ENCODE peak calls at places on chromosomes 4 and X, in nine cellular contexts. W, C, J, T, U, Y, H, Z and Q are unnamed samples.

GRCh38 chr4:76035146-76035545 is 724 bp downstream of the CXCL11 start:
- DNase-seq in H (no peak), W (no peak), C (no peak), Y (no peak), Z (no peak), U (no peak), J (no peak), T (no peak), Q (no peak)

GRCh38 chrX:39499996-39500395 is 597.8 kb downstream of the BCOR start:
- DNase-seq in Y (peak), U (no peak), J (no peak), H (no peak), T (no peak), Z (no peak), C (no peak), W (peak), Q (no peak)

GRCh38 chr4:7295917-7296660 is 103.8 kb downstream of the SORCS2 start:
- DNase-seq in C (peak), T (peak), U (peak), H (no peak), Y (peak), Z (peak), J (no peak), W (no peak), Q (peak)

GRCh38 chr4:7655549-7656243 is 221.0 kb upstream of the PSAPL1 start:
- DNase-seq in T (peak), C (no peak), U (peak), H (no peak), W (no peak), Y (no peak), Z (no peak), J (no peak), Q (no peak)

GRCh38 chr4:79682161-79682560 is 274.1 kb upstream of the GK2 start:
- DNase-seq in T (no peak), J (no peak), Y (no peak), Z (no peak), H (no peak), C (no peak), U (no peak), W (peak), Q (no peak)

GRCh38 chr4:81030617-81031388 is at the start of gene BMP3:
- DNase-seq in J (no peak), T (no peak), W (no peak), Z (no peak), C (no peak), U (peak), Y (peak), H (peak), Q (peak)

GRCh38 chrX:70454441-70455365 is 10.1 kb downstream of the DLG3 start:
- DNase-seq in Z (peak), T (peak), H (peak), W (peak), J (no peak), U (peak), Y (peak), C (peak), Q (peak)

GRCh38 chr4:6938237-6938636 is 28.6 kb downstream of the TBC1D14 start:
- DNase-seq in W (no peak), C (peak), J (no peak), Y (peak), H (no peak), T (no peak), Z (peak), U (no peak), Q (peak)

GRCh38 chr4:149426461-149426860 is 389.2 kb downstream of the IQCM start:
- DNase-seq in C (no peak), W (peak), U (no peak), J (no peak), H (no peak), Y (peak), T (no peak), Z (no peak), Q (no peak)

GRCh38 chr4:44713125-44713524 is 13.2 kb downstream of the GNPDA2 start:
- DNase-seq in T (peak), H (no peak), U (no peak), J (no peak), C (no peak), W (no peak), Y (no peak), Z (no peak), Q (no peak)

GRCh38 chr4:40475609-40476008 is 140.5 kb downstream of the CHRNA9 start:
- DNase-seq in C (no peak), U (no peak), J (no peak), Y (no peak), Z (no peak), H (no peak), T (no peak), W (no peak), Q (no peak)

GRCh38 chr4:106287353-106287969 is 28.5 kb downstream of the TBCK start:
- DNase-seq in T (no peak), W (peak), Y (peak), U (no peak), H (no peak), C (no peak), J (peak), Z (no peak), Q (peak)

GRCh38 chrX:12894074-12894691 is 12.2 kb upstream of the TLR8 start:
- DNase-seq in H (no peak), C (peak), Z (peak), J (peak), W (no peak), T (peak), Y (peak), U (peak), Q (peak)

GRCh38 chrX:115233497-115234219 is at the start of gene LRCH2:
- DNase-seq in H (peak), J (peak), Z (peak), T (no peak), U (peak), W (no peak), C (peak), Y (peak), Q (peak)

GRCh38 chr4:70734168-70734954 is 12.6 kb downstream of the RUFY3 start:
- DNase-seq in Y (peak), Z (no peak), T (no peak), U (no peak), J (no peak), H (no peak), W (peak), C (no peak), Q (no peak)

GRCh38 chr4:7007944-7008343 is 35.2 kb upstream of the TADA2B start:
- DNase-seq in Z (no peak), C (no peak), Y (no peak), T (no peak), H (no peak), U (no peak), J (no peak), W (no peak), Q (no peak)

GRCh38 chr4:8639021-8639420 is 46.5 kb downstream of the CPZ start:
- DNase-seq in C (peak), Z (no peak), W (no peak), Y (no peak), T (no peak), U (peak), H (peak), J (no peak), Q (no peak)

GRCh38 chrX:119381349-119381944 is 17.7 kb upstream of the SLC25A43 start:
- DNase-seq in T (no peak), H (no peak), W (peak), Z (no peak), U (no peak), J (no peak), C (no peak), Y (no peak), Q (no peak)

GRCh38 chr4:98951710-98952109 is 22.8 kb upstream of the EIF4E start:
- DNase-seq in H (no peak), J (no peak), Z (no peak), Y (no peak), U (no peak), T (no peak), C (no peak), W (peak), Q (no peak)

GRCh38 chr4:24495388-24495787 is 89.0 kb downstream of the DHX15 start:
- DNase-seq in Y (no peak), H (no peak), J (no peak), W (no peak), C (no peak), Z (no peak), T (no peak), U (no peak), Q (no peak)

GRCh38 chrX:46571423-46572294 is 1.9 kb upstream of the CHST7 start:
- DNase-seq in U (no peak), Y (no peak), Z (no peak), W (no peak), J (no peak), T (no peak), C (no peak), H (no peak), Q (no peak)

GRCh38 chrX:26783512-26784225 is 567.7 kb downstream of the MAGEB5 start:
- DNase-seq in H (no peak), W (peak), J (no peak), C (no peak), Y (peak), T (no peak), Z (no peak), U (no peak), Q (no peak)

GRCh38 chrX:26778320-26778888 is 562.4 kb downstream of the MAGEB5 start:
- DNase-seq in H (no peak), W (no peak), T (peak), Y (no peak), J (no peak), U (no peak), C (no peak), Z (no peak), Q (no peak)
- TF ChIP-seq CTCF in H (peak), W (no peak), T (no peak), Y (no peak), J (no peak), U (no peak), C (no peak), Z (no peak), Q (peak)

GRCh38 chrX:69107231-69107739 is 58.0 kb downstream of the PJA1 start:
- DNase-seq in J (no peak), Z (peak), C (peak), W (no peak), Y (no peak), T (peak), U (peak), H (no peak), Q (no peak)
- TF ChIP-seq CTCF in J (no peak), Z (no peak), C (no peak), W (no peak), Y (no peak), T (no peak), U (no peak), H (no peak), Q (no peak)

GRCh38 chr4:119034276-119035008 is 101.2 kb upstream of the MYOZ2 start:
- DNase-seq in C (no peak), T (no peak), W (no peak), Z (no peak), U (no peak), J (no peak), Y (peak), H (no peak), Q (peak)
- TF ChIP-seq CTCF in C (no peak), T (no peak), W (no peak), Z (no peak), U (no peak), J (no peak), Y (peak), H (no peak), Q (no peak)

DNA sequence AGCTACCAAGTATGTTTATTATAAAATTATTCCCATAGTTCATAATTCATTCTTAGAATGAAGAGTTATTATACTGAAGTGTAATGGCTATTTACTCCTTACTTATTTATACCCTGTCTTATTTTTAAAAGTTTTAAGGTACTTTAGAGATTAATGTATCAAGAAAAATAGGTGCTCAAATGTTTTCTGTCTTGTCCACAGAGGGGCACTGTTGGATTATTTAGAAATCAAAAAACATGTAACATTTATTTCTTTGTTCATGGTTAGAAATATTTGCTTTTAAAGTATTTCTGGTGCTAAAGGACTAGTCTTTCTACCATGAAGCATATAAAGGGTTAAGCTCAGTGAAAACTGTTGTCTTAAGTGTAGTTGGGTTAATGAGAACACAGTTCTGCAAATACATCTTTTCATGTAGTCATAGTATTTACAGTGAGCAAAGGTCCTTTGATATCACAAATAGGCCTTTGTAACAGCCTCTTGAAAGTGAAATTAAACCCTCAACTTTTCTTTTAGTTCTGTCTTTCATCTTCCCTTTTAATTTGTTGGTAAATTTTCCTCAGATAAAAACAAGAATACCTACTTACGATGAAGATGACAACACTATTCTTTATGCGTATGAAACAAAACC is 7.7 kb downstream of the SCML1 start:
- DNase-seq in Y (no peak), J (no peak), W (peak), T (no peak), H (no peak), U (no peak), Z (no peak), C (no peak), Q (no peak)
- TF ChIP-seq CTCF in Y (peak), J (peak), W (no peak), T (no peak), H (peak), U (no peak), Z (peak), C (peak), Q (no peak)

GRCh38 chrX:11398139-11398538 is 104.9 kb downstream of the AMELX start:
- DNase-seq in C (no peak), Y (no peak), Z (no peak), T (no peak), H (no peak), W (no peak), J (no peak), U (no peak), Q (no peak)
- TF ChIP-seq CTCF in C (no peak), Y (no peak), Z (no peak), T (no peak), H (no peak), W (no peak), J (no peak), U (no peak), Q (no peak)

GRCh38 chrX:23035493-23035892 is 35.7 kb downstream of the DDX53 start:
- DNase-seq in Z (no peak), J (no peak), W (no peak), H (no peak), U (no peak), C (no peak), Y (no peak), T (no peak), Q (no peak)
- TF ChIP-seq CTCF in Z (no peak), J (no peak), W (no peak), H (no peak), U (no peak), C (no peak), Y (no peak), T (no peak), Q (no peak)

GRCh38 chrX:49753691-49754090 is 57.9 kb upstream of the PAGE1 start:
- DNase-seq in Z (no peak), Y (no peak), J (no peak), T (no peak), C (no peak), H (no peak), U (no peak), W (no peak), Q (no peak)

GRCh38 chrX:49748211-49748956 is 52.6 kb upstream of the PAGE1 start:
- DNase-seq in J (no peak), T (no peak), W (no peak), Z (no peak), U (no peak), Y (no peak), H (no peak), C (no peak), Q (no peak)

GRCh38 chrX:49756692-49757091 is 60.9 kb upstream of the PAGE1 start:
- DNase-seq in H (no peak), U (no peak), W (no peak), T (no peak), C (no peak), Z (no peak), J (no peak), Y (no peak), Q (no peak)

GRCh38 chrX:49754238-49754857 is 58.6 kb upstream of the PAGE1 start:
- DNase-seq in J (peak), Y (peak), T (peak), Z (peak), W (peak), U (peak), H (no peak), C (no peak), Q (peak)
- TF ChIP-seq CTCF in J (peak), Y (peak), T (peak), Z (peak), W (peak), U (peak), H (peak), C (peak), Q (peak)

GRCh38 chr4:1764670-1765069 is 28.4 kb upstream of the FGFR3 start:
- DNase-seq in Z (no peak), C (no peak), U (no peak), Y (no peak), J (no peak), T (no peak), H (no peak), W (no peak), Q (no peak)

GRCh38 chr4:1762264-1763010 is 30.7 kb upstream of the FGFR3 start:
- DNase-seq in W (no peak), C (no peak), Z (no peak), T (no peak), Y (no peak), J (no peak), H (no peak), U (no peak), Q (no peak)

GRCh38 chr4:1763070-1763549 is 30.0 kb upstream of the FGFR3 start:
- DNase-seq in W (no peak), U (no peak), Z (no peak), Y (no peak), H (no peak), T (no peak), C (no peak), J (no peak), Q (no peak)

GRCh38 chr4:1765409-1766335 is 27.4 kb upstream of the FGFR3 start:
- DNase-seq in Y (no peak), J (no peak), W (no peak), U (no peak), Z (no peak), H (no peak), T (no peak), C (no peak), Q (no peak)

GRCh38 chr4:1763550-1764080 is 29.5 kb upstream of the FGFR3 start:
- DNase-seq in Z (no peak), W (no peak), T (peak), U (peak), J (no peak), H (no peak), C (no peak), Y (peak), Q (no peak)
- TF ChIP-seq CTCF in Z (peak), W (peak), T (peak), U (no peak), J (peak), H (no peak), C (peak), Y (peak), Q (no peak)

DNA sequence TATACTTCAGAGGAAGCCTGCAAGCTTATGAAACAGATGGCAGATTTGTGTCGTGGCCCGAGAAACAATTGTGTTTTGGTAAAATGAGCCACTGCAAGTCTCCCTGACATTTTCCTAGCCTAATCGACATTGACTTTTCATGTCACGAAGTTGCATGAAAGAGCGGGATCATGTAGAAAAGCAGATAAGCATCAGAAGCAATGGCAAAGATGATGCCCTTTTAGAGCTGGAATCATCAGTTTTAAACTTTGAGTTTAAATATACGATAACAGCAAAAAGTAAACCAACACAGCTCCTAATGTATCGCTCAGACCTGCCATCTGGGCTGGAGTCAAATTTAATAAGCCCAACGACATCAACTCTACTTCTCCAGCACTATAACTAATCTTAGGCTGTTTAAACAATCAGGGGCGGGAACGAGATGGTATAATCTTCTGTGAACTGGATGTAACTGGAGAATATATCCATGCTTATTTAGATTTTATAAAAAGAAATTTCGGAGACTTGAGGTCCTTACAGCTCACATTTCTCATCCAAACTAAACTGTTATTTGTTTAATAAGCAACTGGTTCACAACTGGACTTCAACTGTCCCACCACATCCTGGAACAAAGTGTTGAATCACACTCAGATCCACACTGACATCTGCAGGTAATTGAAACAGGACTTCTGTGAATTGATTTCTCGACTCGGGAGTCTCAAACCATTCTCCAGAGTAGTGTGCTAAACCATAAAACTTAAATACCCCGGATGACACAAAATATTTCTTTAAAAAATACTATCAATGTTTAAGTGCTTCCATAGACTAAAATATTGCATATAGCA is 95.1 kb upstream of the PLAC1 start:
- DNase-seq in Y (peak), H (no peak), T (no peak), C (no peak), U (no peak), J (no peak), W (peak), Z (no peak), Q (no peak)
- TF ChIP-seq CTCF in Y (peak), H (no peak), T (no peak), C (peak), U (no peak), J (peak), W (no peak), Z (peak), Q (no peak)

GRCh38 chr4:180814875-180815417 is 1428.3 kb upstream of the TENM3 start:
- DNase-seq in J (no peak), H (no peak), C (no peak), U (no peak), Z (no peak), W (no peak), T (no peak), Y (no peak), Q (no peak)
- TF ChIP-seq CTCF in J (no peak), H (no peak), C (no peak), U (no peak), Z (no peak), W (no peak), T (no peak), Y (no peak), Q (no peak)